ENCODE peak calls at places on chromosomes 1 and 21, in ten cellular contexts. C, P, V, Y, S, A, G, Z, H and W are unnamed samples.

GRCh38 chr1:227786673-227787512 is 28.6 kb upstream of the PRSS38 start:
- DNase-seq in S (no peak), Z (no peak), G (no peak), C (no peak), A (no peak), P (no peak), Y (no peak), H (no peak), V (peak; percentile 47), W (peak; percentile 50)

GRCh38 chr1:17719874-17720273 is 35.3 kb upstream of the ACTL8 start:
- DNase-seq in H (no peak), P (no peak), A (no peak), G (no peak), Y (peak; percentile 25), Z (no peak), S (no peak), C (no peak), V (no peak), W (no peak)

GRCh38 chr1:149942207-149942606 is 5.5 kb upstream of the MTMR11 start:
- DNase-seq in C (peak; percentile 49), H (no peak), Z (no peak), G (no peak), V (no peak), S (no peak), Y (peak; percentile 34), P (peak; percentile 53), A (no peak), W (no peak)

GRCh38 chr1:111971396-111971795 is 18.1 kb downstream of the KCND3 start:
- DNase-seq in P (no peak), S (no peak), H (no peak), Z (no peak), V (no peak), G (no peak), C (no peak), A (no peak), Y (no peak), W (no peak)

GRCh38 chr1:36125129-36125991 is at the start of gene COL8A2:
- DNase-seq in Y (no peak), H (peak; percentile 44), P (peak; percentile 30), A (no peak), C (no peak), G (no peak), S (no peak), Z (no peak), V (peak; percentile 81), W (no peak)

GRCh38 chr1:204261746-204262505 is 48.1 kb upstream of the GOLT1A start:
- DNase-seq in Z (no peak), H (no peak), V (no peak), Y (peak; percentile 22), A (no peak), P (no peak), C (no peak), S (no peak), G (no peak), W (no peak)

GRCh38 chr1:111665527-111665926 is 45.9 kb downstream of the RAP1A start:
- DNase-seq in Z (no peak), C (no peak), P (no peak), V (no peak), Y (no peak), G (no peak), H (no peak), S (no peak), A (no peak), W (no peak)

GRCh38 chr1:119147626-119148180 is 7.2 kb upstream of the WARS2 start:
- DNase-seq in G (no peak), Y (no peak), Z (no peak), V (no peak), C (no peak), A (no peak), H (no peak), P (no peak), S (no peak), W (no peak)

GRCh38 chr1:18560692-18561091 is 70.0 kb upstream of the PAX7 start:
- DNase-seq in S (no peak), V (no peak), G (no peak), C (peak; percentile 9), Z (no peak), P (peak; percentile 26), Y (no peak), H (no peak), A (no peak), W (no peak)

GRCh38 chr1:230778916-230779590 is 31.9 kb downstream of the CAPN9 start:
- DNase-seq in Z (no peak), Y (no peak), V (no peak), A (no peak), S (no peak), G (no peak), C (no peak), P (no peak), H (no peak), W (no peak)

GRCh38 chr1:84722794-84723193 is 32.5 kb upstream of the SSX2IP start:
- DNase-seq in C (no peak), Z (no peak), S (no peak), V (no peak), P (no peak), H (no peak), G (no peak), A (no peak), Y (no peak), W (no peak)

GRCh38 chr1:84726593-84727275 is 36.5 kb upstream of the SSX2IP start:
- DNase-seq in A (no peak), P (no peak), S (no peak), H (no peak), V (no peak), Z (no peak), G (no peak), C (no peak), Y (peak; percentile 33), W (no peak)

GRCh38 chr1:84721152-84721551 is 30.9 kb upstream of the SSX2IP start:
- DNase-seq in G (no peak), P (no peak), V (no peak), C (no peak), H (no peak), S (no peak), A (no peak), Y (peak; percentile 57), Z (no peak), W (no peak)

GRCh38 chr1:84720275-84720780 is 30.1 kb upstream of the SSX2IP start:
- DNase-seq in G (no peak), V (no peak), Z (no peak), S (peak; percentile 15), A (no peak), Y (no peak), H (no peak), C (no peak), P (no peak), W (no peak)

GRCh38 chr1:84724128-84724860 is 34.0 kb upstream of the SSX2IP start:
- DNase-seq in H (no peak), C (peak; percentile 6), S (peak; percentile 41), Z (no peak), P (peak; percentile 85), V (peak; percentile 18), Y (no peak), A (no peak), G (no peak), W (peak; percentile 28)
- TF ChIP-seq CTCF in H (no peak), C (peak; percentile 15), S (peak; percentile 57), Z (peak; percentile 55), P (peak; percentile 96), V (peak; percentile 70), Y (peak; percentile 34), A (peak; percentile 50), G (peak; percentile 19), W (peak; percentile 23)

GRCh38 chr1:221440658-221441057 is 301.2 kb downstream of the DUSP10 start:
- DNase-seq in H (peak; percentile 22), A (no peak), P (no peak), S (peak; percentile 12), C (no peak), Y (peak; percentile 41), V (no peak), G (peak; percentile 28), Z (no peak), W (no peak)
- TF ChIP-seq CTCF in H (peak; percentile 11), A (no peak), P (no peak), S (no peak), C (no peak), Y (no peak), V (no peak), G (no peak), Z (no peak), W (no peak)

GRCh38 chr1:14519976-14520375 is 78.5 kb upstream of the KAZN start:
- DNase-seq in Y (no peak), V (no peak), H (no peak), P (no peak), S (peak; percentile 35), G (no peak), A (no peak), C (no peak), Z (no peak), W (no peak)
- TF ChIP-seq CTCF in Y (no peak), V (no peak), H (no peak), P (no peak), S (no peak), G (no peak), A (no peak), C (no peak), Z (no peak), W (no peak)

GRCh38 chr21:33477066-33477465 is 2.7 kb downstream of the TMEM50B start:
- DNase-seq in S (no peak), A (no peak), Z (no peak), H (no peak), G (no peak), V (no peak), P (no peak), C (no peak), Y (no peak), W (no peak)

GRCh38 chr21:33479679-33480480 is at the start of gene TMEM50B:
- DNase-seq in A (peak; percentile 80), Z (peak; percentile 95), C (peak; percentile 79), G (peak; percentile 91), Y (peak; percentile 96), V (peak; percentile 98), S (peak; percentile 98), H (peak; percentile 91), P (peak; percentile 95), W (peak; percentile 98)

GRCh38 chr21:33480481-33481103 is 818 bp upstream of the TMEM50B start:
- DNase-seq in P (no peak), H (no peak), Z (no peak), A (no peak), C (no peak), S (no peak), V (no peak), G (no peak), Y (no peak), W (no peak)

GRCh38 chr21:33478182-33478581 is 1.6 kb downstream of the TMEM50B start:
- DNase-seq in Y (no peak), V (no peak), G (no peak), Z (no peak), P (no peak), H (no peak), C (no peak), S (no peak), A (no peak), W (no peak)

DNA sequence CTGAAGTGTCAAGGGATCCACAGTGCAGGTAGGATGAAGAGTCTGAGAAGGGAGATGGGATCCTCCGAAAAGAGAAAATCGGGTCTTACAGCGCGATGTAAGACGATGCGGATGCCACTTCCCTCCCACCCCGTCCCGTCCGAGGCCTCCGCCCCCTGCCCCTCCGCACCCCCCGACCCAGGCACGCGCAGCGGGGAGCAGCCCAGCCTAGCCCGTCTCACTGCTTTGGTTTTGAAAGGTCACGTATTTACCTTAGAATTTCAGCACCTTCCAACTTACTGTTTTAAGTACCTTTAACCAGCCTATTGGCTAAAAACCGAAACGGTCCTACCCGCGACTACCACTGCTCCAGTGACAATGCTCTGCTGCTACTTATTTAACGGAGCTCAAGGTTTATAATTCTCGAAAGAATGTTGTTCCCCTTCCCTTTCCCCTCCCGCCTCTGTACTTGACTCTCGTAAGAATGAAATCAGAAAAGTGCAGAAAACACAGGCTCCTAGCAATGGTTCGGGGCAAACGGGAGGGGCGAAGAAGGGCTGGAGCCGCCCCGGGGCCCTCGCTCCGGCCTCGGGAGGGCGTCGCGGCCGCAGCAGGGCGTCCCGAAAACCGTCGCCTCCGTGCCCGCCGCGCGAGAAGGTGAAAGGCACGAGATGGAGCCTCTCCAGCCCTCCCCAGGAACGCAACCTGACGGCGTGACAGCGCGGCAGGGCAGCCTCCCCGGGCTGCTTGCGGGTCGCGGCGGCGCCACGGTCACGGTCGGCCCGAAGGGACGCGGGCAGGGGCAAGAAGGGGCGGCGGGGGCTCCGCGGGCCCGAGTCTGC is 706 bp downstream of the TMEM50B start:
- DNase-seq in A (no peak), V (peak; percentile 71), C (no peak), Y (peak; percentile 31), P (peak; percentile 69), S (peak; percentile 67), Z (peak; percentile 26), G (peak; percentile 23), H (no peak), W (peak; percentile 76)
- TF ChIP-seq CTCF in A (no peak), V (no peak), C (no peak), Y (no peak), P (no peak), S (peak; percentile 23), Z (no peak), G (no peak), H (no peak), W (no peak)